ENCODE peak calls at places on chromosomes 2 and 18, in seven cellular contexts. K is sigmoid colon, X is uterus, Y is body of pancreas, B is breast epithelium, N is NB4, I is esophagus squamous epithelium. V is an unnamed sample.

GRCh38 chr2:164873096-164873670 is 31.6 kb upstream of the COBLL1 start:
- DNase-seq in X (no peak), K (no peak), I (no peak), B (no peak), Y (no peak), N (no peak), V (no peak)

GRCh38 chr2:30398084-30398483 is 49.0 kb upstream of the LCLAT1 start:
- DNase-seq in B (no peak), K (no peak), N (no peak), I (no peak), X (no peak), Y (no peak), V (no peak)

GRCh38 chr2:119182046-119182445 is 23.5 kb upstream of the C1QL2 start:
- DNase-seq in X (no peak), I (no peak), K (no peak), Y (no peak), N (no peak), B (no peak), V (no peak)

GRCh38 chr2:119338826-119339561 is 27.6 kb downstream of the C2orf76 start:
- DNase-seq in N (peak; percentile 88), X (no peak), I (no peak), B (no peak), K (no peak), Y (peak; percentile 27), V (no peak)

GRCh38 chr2:105324732-105325131 is 4.8 kb downstream of the TGFBRAP1 start:
- DNase-seq in B (no peak), K (no peak), N (no peak), X (no peak), Y (no peak), I (no peak), V (no peak)

GRCh38 chr2:241774419-241775222 is 2.0 kb upstream of the GAL3ST2 start:
- DNase-seq in X (no peak), B (no peak), K (peak; percentile 62), Y (no peak), N (no peak), I (no peak), V (no peak)

GRCh38 chr2:240245706-240246105 is 105.2 kb upstream of the OTOS start:
- DNase-seq in Y (no peak), N (peak; percentile 76), B (no peak), I (no peak), X (peak; percentile 31), K (peak; percentile 69), V (peak; percentile 72)

GRCh38 chr2:51350100-51350499 is 318.2 kb upstream of the NRXN1 start:
- DNase-seq in N (no peak), I (no peak), Y (no peak), K (no peak), X (no peak), B (no peak), V (no peak)

GRCh38 chr18:63285332-63285731 is 34.2 kb downstream of the BCL2 start:
- DNase-seq in Y (no peak), I (no peak), B (no peak), N (no peak), X (no peak), K (no peak), V (peak; percentile 66)

GRCh38 chr2:149393647-149394046 is 63.3 kb downstream of the LYPD6 start:
- DNase-seq in N (no peak), Y (no peak), X (no peak), K (no peak), I (no peak), B (no peak), V (no peak)

GRCh38 chr2:53913721-53914120 is 54.0 kb upstream of the GPR75 start:
- DNase-seq in I (no peak), Y (no peak), K (no peak), X (no peak), N (peak; percentile 76), B (no peak), V (no peak)

GRCh38 chr2:148546270-148546669 is 98.3 kb upstream of the EPC2 start:
- DNase-seq in B (no peak), X (no peak), I (no peak), N (peak; percentile 94), K (no peak), Y (peak; percentile 8), V (no peak)

GRCh38 chr2:204664708-204665121 is 119.4 kb downstream of the PARD3B start:
- DNase-seq in N (no peak), K (no peak), B (no peak), X (no peak), Y (no peak), I (no peak), V (no peak)

GRCh38 chr2:100767224-100767653 is 52.7 kb upstream of the NPAS2 start:
- DNase-seq in Y (no peak), N (no peak), B (no peak), I (no peak), K (no peak), X (no peak), V (no peak)

GRCh38 chr2:111634050-111634784 is 249.8 kb downstream of the ANAPC1 start:
- DNase-seq in K (no peak), N (no peak), Y (no peak), X (no peak), I (no peak), B (no peak), V (no peak)

GRCh38 chr2:132424526-132425121 is 8.0 kb downstream of the GPR39 start:
- DNase-seq in I (no peak), Y (peak; percentile 54), K (no peak), B (no peak), N (no peak), X (no peak), V (peak; percentile 83)

GRCh38 chr2:174632847-174633620 is 35.4 kb upstream of the WIPF1 start:
- DNase-seq in B (no peak), K (no peak), N (peak; percentile 69), X (no peak), Y (no peak), I (no peak), V (no peak)

GRCh38 chr18:12786669-12787068 is 83.8 kb downstream of the PSMG2 start:
- DNase-seq in N (no peak), I (no peak), B (no peak), Y (no peak), K (no peak), X (no peak), V (no peak)

GRCh38 chr2:237662671-237663093 is 35.3 kb downstream of the LRRFIP1 start:
- DNase-seq in I (peak; percentile 13), X (peak; percentile 99), Y (peak; percentile 98), N (peak; percentile 78), K (peak; percentile 98), B (peak; percentile 94), V (peak; percentile 97)
- TF ChIP-seq POLR2A in I (no peak), X (no peak), Y (no peak), N (no peak), K (no peak), B (no peak), V (no peak)

GRCh38 chr2:176099159-176099736 is 347 bp upstream of the HOXD12 start:
- DNase-seq in K (peak; percentile 61), I (no peak), B (no peak), N (no peak), X (no peak), Y (no peak), V (no peak)
- TF ChIP-seq CTCF in K (no peak), I (no peak), B (no peak), N (no peak), X (no peak), Y (no peak), V (no peak)

GRCh38 chr2:181004647-181005325 is 24.4 kb downstream of the UBE2E3 start:
- DNase-seq in N (no peak), X (no peak), B (no peak), Y (no peak), K (no peak), I (no peak), V (no peak)

GRCh38 chr2:181007086-181007837 is 26.9 kb downstream of the UBE2E3 start:
- DNase-seq in N (no peak), K (no peak), X (no peak), I (no peak), Y (no peak), B (no peak), V (no peak)

GRCh38 chr2:181008418-181008817 is 28.0 kb downstream of the UBE2E3 start:
- DNase-seq in Y (no peak), K (no peak), B (no peak), N (no peak), X (no peak), I (no peak), V (no peak)

GRCh38 chr2:181005326-181005655 is 24.9 kb downstream of the UBE2E3 start:
- DNase-seq in N (no peak), I (no peak), K (no peak), B (no peak), X (no peak), Y (no peak), V (no peak)

GRCh38 chr2:181005809-181006208 is 25.4 kb downstream of the UBE2E3 start:
- DNase-seq in K (no peak), Y (no peak), I (no peak), N (no peak), X (no peak), B (no peak), V (no peak)
- TF ChIP-seq POLR2A in K (no peak), Y (no peak), I (no peak), N (no peak), X (no peak), B (no peak), V (no peak)

GRCh38 chr18:78878335-78878734 is 101.3 kb upstream of the SALL3 start:
- DNase-seq in B (no peak), I (no peak), X (no peak), Y (no peak), K (no peak), N (no peak), V (peak; percentile 88)

GRCh38 chr18:78875998-78876650 is 103.5 kb upstream of the SALL3 start:
- DNase-seq in B (no peak), Y (no peak), I (no peak), N (no peak), X (no peak), K (no peak), V (peak; percentile 70)

GRCh38 chr18:78873916-78874505 is 105.6 kb upstream of the SALL3 start:
- DNase-seq in I (no peak), B (no peak), N (peak; percentile 49), X (no peak), Y (no peak), K (no peak), V (peak; percentile 55)

GRCh38 chr18:78876868-78877267 is 102.8 kb upstream of the SALL3 start:
- DNase-seq in Y (no peak), K (no peak), B (no peak), N (no peak), I (no peak), X (no peak), V (peak; percentile 88)

GRCh38 chr18:78875268-78875997 is 104.2 kb upstream of the SALL3 start:
- DNase-seq in Y (peak; percentile 32), N (peak; percentile 50), K (no peak), B (no peak), X (no peak), I (no peak), V (peak; percentile 80)
- TF ChIP-seq CTCF in Y (peak; percentile 37), N (peak; percentile 69), K (no peak), B (no peak), X (no peak), I (no peak), V (peak; percentile 41)

GRCh38 chr2:96209011-96209728 is 543 bp upstream of the STARD7 start:
- DNase-seq in Y (no peak), N (peak; percentile 25), X (no peak), K (no peak), B (no peak), I (no peak), V (no peak)
- TF ChIP-seq POLR2A in Y (no peak), N (no peak), X (no peak), K (no peak), B (no peak), I (no peak), V (no peak)

V was measured in esophagus muscularis mucosa.